ENCODE peak calls at places on chromosomes 5 and 9, in seven cellular contexts. One of them, this sample, is unnamed. For H3K4me1, the result is how much of the 10 kb centered on the place peaks cover.

GRCh38 chr9:135554718-135555117 is 6.8 kb upstream of the PAEP start:
- DNase-seq in left lung: no peak
- DNase-seq in cardiac muscle cell: no peak
- DNase-seq in H1: no peak
- DNase-seq in transverse colon: no peak
- DNase-seq in IMR-90: no peak
- DNase-seq in ovary: no peak
- DNase-seq in this sample: no peak

GRCh38 chr9:121753802-121754654 is 102.6 kb downstream of the DAB2IP start:
- DNase-seq in ovary: no peak
- DNase-seq in IMR-90: no peak
- DNase-seq in cardiac muscle cell: no peak
- DNase-seq in H1: no peak
- DNase-seq in left lung: no peak
- DNase-seq in transverse colon: no peak
- DNase-seq in this sample: no peak

GRCh38 chr5:160486573-160486972 is 64.9 kb downstream of the PTTG1 start:
- DNase-seq in transverse colon: no peak
- DNase-seq in left lung: no peak
- DNase-seq in IMR-90: no peak
- DNase-seq in ovary: no peak
- DNase-seq in cardiac muscle cell: no peak
- DNase-seq in H1: no peak
- DNase-seq in this sample: no peak

GRCh38 chr5:14250778-14251711 is 107.9 kb downstream of the TRIO start:
- DNase-seq in transverse colon: no peak
- DNase-seq in ovary: no peak
- DNase-seq in H1: no peak
- DNase-seq in IMR-90: no peak
- DNase-seq in cardiac muscle cell: no peak
- DNase-seq in left lung: no peak
- DNase-seq in this sample: no peak

GRCh38 chr5:15959560-15960164 is 219.9 kb downstream of the MARCHF11 start:
- DNase-seq in left lung: no peak
- DNase-seq in H1: no peak
- DNase-seq in transverse colon: no peak
- DNase-seq in ovary: no peak
- DNase-seq in IMR-90: no peak
- DNase-seq in cardiac muscle cell: peak
- DNase-seq in this sample: no peak

GRCh38 chr5:72494700-72495124 is 12.5 kb downstream of the ZNF366 start:
- DNase-seq in ovary: no peak
- DNase-seq in transverse colon: no peak
- DNase-seq in IMR-90: no peak
- DNase-seq in left lung: no peak
- DNase-seq in cardiac muscle cell: no peak
- DNase-seq in H1: no peak
- DNase-seq in this sample: no peak

GRCh38 chr5:152688561-152689274 is 283.6 kb upstream of the NMUR2 start:
- DNase-seq in H1: no peak
- DNase-seq in left lung: peak
- DNase-seq in cardiac muscle cell: peak
- DNase-seq in transverse colon: no peak
- DNase-seq in ovary: no peak
- DNase-seq in IMR-90: peak
- DNase-seq in this sample: peak

GRCh38 chr5:169702726-169703481 is 65.8 kb downstream of the DOCK2 start:
- DNase-seq in ovary: no peak
- DNase-seq in transverse colon: no peak
- DNase-seq in H1: no peak
- DNase-seq in left lung: no peak
- DNase-seq in cardiac muscle cell: no peak
- DNase-seq in IMR-90: no peak
- DNase-seq in this sample: no peak

GRCh38 chr9:5436441-5436840 is 1.3 kb downstream of the PLGRKT start:
- DNase-seq in transverse colon: peak
- DNase-seq in IMR-90: no peak
- DNase-seq in left lung: no peak
- DNase-seq in H1: no peak
- DNase-seq in cardiac muscle cell: no peak
- DNase-seq in ovary: no peak
- DNase-seq in this sample: no peak

GRCh38 chr5:77943851-77944250 is 167.7 kb upstream of the TBCA start:
- DNase-seq in IMR-90: no peak
- DNase-seq in transverse colon: no peak
- DNase-seq in H1: no peak
- DNase-seq in ovary: no peak
- DNase-seq in left lung: no peak
- DNase-seq in cardiac muscle cell: no peak
- DNase-seq in this sample: no peak

GRCh38 chr5:88283690-88284089 is 15.0 kb upstream of the TMEM161B start:
- DNase-seq in transverse colon: no peak
- DNase-seq in H1: no peak
- DNase-seq in left lung: no peak
- DNase-seq in ovary: no peak
- DNase-seq in cardiac muscle cell: no peak
- DNase-seq in IMR-90: no peak
- DNase-seq in this sample: no peak

DNA sequence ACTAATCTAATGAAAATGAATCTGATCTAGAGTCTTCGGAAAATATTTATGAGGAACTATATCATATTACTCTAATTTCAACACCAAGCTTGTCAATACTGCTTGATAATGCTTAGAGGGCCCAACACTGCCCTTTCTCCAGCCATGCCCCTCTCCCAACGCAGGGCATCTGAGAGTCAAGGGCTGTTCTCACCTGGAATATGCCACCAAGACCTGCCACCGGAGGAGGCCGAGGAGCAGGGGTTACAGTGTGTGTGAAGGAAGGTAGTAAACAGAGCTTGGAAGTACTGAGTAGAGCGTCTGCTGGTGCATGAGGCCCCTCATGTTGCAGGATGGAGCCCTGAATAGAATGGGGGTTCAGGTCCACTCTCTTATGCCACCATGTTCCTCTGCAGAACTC is 301.3 kb upstream of the MPDZ start:
- DNase-seq in transverse colon: no peak
- DNase-seq in cardiac muscle cell: no peak
- DNase-seq in ovary: no peak
- DNase-seq in left lung: no peak
- DNase-seq in IMR-90: no peak
- DNase-seq in H1: no peak
- DNase-seq in this sample: no peak
- TF ChIP-seq CTCF in transverse colon: no peak
- TF ChIP-seq CTCF in cardiac muscle cell: no peak
- TF ChIP-seq CTCF in ovary: no peak
- TF ChIP-seq CTCF in left lung: no peak
- TF ChIP-seq CTCF in IMR-90: no peak
- TF ChIP-seq CTCF in H1: no peak
- TF ChIP-seq CTCF in this sample: no peak

GRCh38 chr9:38089387-38090165 is 20.5 kb upstream of the SHB start:
- DNase-seq in left lung: no peak
- DNase-seq in ovary: no peak
- DNase-seq in IMR-90: no peak
- DNase-seq in transverse colon: no peak
- DNase-seq in H1: no peak
- DNase-seq in cardiac muscle cell: no peak
- DNase-seq in this sample: no peak

GRCh38 chr9:38094165-38094564 is 25.1 kb upstream of the SHB start:
- DNase-seq in H1: no peak
- DNase-seq in ovary: no peak
- DNase-seq in cardiac muscle cell: no peak
- DNase-seq in left lung: no peak
- DNase-seq in transverse colon: no peak
- DNase-seq in IMR-90: no peak
- DNase-seq in this sample: no peak

GRCh38 chr9:38090170-38090569 is 21.1 kb upstream of the SHB start:
- DNase-seq in ovary: no peak
- DNase-seq in cardiac muscle cell: no peak
- DNase-seq in left lung: no peak
- DNase-seq in IMR-90: no peak
- DNase-seq in H1: no peak
- DNase-seq in transverse colon: no peak
- DNase-seq in this sample: no peak

GRCh38 chr9:38091310-38092199 is 22.5 kb upstream of the SHB start:
- DNase-seq in transverse colon: no peak
- DNase-seq in ovary: no peak
- DNase-seq in cardiac muscle cell: no peak
- DNase-seq in H1: no peak
- DNase-seq in IMR-90: no peak
- DNase-seq in left lung: no peak
- DNase-seq in this sample: no peak

DNA sequence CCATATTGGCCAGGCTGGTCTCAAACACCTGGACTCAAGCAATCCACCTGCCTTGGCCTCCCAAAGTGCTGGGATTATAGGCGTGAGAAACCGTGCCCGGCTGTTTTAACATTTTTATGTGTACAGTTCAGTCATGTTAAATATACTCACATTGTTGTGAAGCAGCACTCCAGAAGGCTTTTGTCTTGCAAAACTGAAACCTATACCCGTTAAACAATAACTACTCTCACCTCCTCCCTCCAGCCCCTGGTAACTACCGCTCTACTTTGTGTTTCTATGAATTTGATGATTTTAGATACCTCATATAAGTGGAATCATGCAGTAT is 23.1 kb upstream of the SHB start:
- DNase-seq in left lung: no peak
- DNase-seq in cardiac muscle cell: no peak
- DNase-seq in IMR-90: no peak
- DNase-seq in transverse colon: no peak
- DNase-seq in ovary: no peak
- DNase-seq in H1: no peak
- DNase-seq in this sample: no peak
- H3K4me1 ChIP-seq in left lung: under half
- H3K4me1 ChIP-seq in cardiac muscle cell: under half
- H3K4me1 ChIP-seq in IMR-90: under half
- H3K4me1 ChIP-seq in transverse colon: under half
- H3K4me1 ChIP-seq in ovary: under half
- H3K4me1 ChIP-seq in H1: under half
- H3K4me1 ChIP-seq in this sample: under half

DNA sequence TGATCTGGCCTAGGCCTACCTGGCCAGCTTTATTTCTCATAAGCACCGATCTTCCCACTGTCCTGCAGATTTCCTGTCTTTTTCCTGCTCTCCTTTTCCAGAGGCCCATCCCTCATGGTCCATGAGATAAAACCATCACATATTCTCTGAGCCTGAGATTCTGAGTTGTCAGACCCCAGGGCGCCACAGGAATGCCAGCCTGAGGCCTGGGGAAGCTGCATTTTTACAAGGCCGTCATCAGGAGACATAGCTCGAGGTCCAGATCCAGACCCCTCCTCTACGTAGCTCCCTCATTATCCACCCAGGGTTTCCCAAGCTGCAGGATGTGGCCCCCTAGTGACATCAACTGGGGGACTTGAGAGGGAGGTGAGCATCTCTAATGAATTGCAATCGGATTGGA is 204.3 kb downstream of the ATPSCKMT start:
- DNase-seq in left lung: no peak
- DNase-seq in ovary: no peak
- DNase-seq in transverse colon: no peak
- DNase-seq in H1: no peak
- DNase-seq in IMR-90: no peak
- DNase-seq in cardiac muscle cell: no peak
- DNase-seq in this sample: no peak
- TF ChIP-seq CTCF in left lung: no peak
- TF ChIP-seq CTCF in ovary: no peak
- TF ChIP-seq CTCF in transverse colon: no peak
- TF ChIP-seq CTCF in H1: no peak
- TF ChIP-seq CTCF in IMR-90: no peak
- TF ChIP-seq CTCF in cardiac muscle cell: no peak
- TF ChIP-seq CTCF in this sample: no peak

DNA sequence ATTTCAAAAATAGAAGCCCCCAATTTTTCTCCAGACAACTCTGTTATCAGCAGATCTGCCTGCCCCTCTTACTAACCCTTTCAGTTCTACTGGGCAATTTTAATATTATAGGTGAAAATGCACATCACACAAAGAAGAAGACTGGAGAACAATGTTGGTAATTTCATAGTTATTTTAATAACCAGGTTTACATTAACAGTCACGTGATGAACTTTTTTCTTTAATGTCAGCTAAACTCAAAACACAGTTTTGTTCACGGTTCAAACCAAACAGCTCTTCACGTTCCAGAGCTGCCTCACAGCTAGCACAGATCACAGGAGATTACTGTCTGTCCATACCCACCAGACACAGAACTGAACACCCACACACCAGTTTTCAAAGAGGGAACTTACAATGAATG is 119.2 kb downstream of the DPYSL3 start:
- DNase-seq in cardiac muscle cell: no peak
- DNase-seq in transverse colon: no peak
- DNase-seq in ovary: no peak
- DNase-seq in H1: no peak
- DNase-seq in IMR-90: no peak
- DNase-seq in left lung: no peak
- DNase-seq in this sample: no peak
- H3K4me1 ChIP-seq in cardiac muscle cell: under half
- H3K4me1 ChIP-seq in transverse colon: under half
- H3K4me1 ChIP-seq in ovary: under half
- H3K4me1 ChIP-seq in H1: under half
- H3K4me1 ChIP-seq in IMR-90: under half
- H3K4me1 ChIP-seq in left lung: under half
- H3K4me1 ChIP-seq in this sample: under half

DNA sequence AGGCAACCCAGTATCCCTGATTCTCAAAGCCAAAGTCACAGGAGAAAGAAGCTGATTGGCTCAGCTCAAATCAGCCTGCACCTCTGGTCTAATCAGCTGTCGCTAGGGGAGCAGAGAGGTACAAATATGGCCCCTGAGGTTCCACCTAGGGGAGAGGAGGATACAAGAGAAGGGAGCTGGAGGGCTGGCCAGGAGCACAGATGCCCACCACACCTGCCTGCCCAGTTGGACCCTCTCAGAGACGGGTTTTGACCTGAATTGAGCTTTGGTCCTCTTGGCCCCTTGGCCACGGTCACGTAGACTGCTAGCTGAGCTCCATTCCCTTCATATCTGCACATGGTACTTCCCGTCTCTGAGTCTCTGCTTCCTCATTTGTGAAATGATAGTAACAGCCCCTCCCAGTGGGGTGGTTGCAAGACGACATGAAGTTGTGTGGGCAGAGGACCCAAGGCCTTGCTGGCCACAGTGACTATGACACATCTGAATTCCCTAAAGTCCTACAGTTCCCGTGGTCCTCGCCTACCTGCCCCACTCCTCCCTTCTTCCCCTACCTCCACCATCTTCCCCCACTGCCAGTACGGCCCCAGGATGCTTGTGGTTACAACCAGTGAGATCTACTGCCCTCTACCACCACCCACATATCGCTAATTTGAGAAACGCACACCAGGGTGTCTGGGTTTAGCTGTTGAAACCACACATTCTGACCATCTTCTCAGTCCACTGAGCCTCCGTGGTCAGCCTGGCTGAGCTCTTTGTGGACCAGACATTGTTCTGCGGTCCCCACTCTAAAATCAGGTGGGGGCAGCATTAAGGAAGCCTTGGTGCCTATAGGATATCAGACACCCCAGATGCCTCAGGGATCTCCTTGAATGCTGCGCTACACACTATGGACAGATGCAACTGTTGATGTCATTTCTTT is 60.3 kb upstream of the NEK6 start:
- DNase-seq in cardiac muscle cell: no peak
- DNase-seq in IMR-90: no peak
- DNase-seq in ovary: no peak
- DNase-seq in transverse colon: peak
- DNase-seq in left lung: peak
- DNase-seq in H1: no peak
- DNase-seq in this sample: no peak
- TF ChIP-seq CTCF in cardiac muscle cell: no peak
- TF ChIP-seq CTCF in IMR-90: no peak
- TF ChIP-seq CTCF in ovary: no peak
- TF ChIP-seq CTCF in transverse colon: no peak
- TF ChIP-seq CTCF in left lung: no peak
- TF ChIP-seq CTCF in H1: no peak
- TF ChIP-seq CTCF in this sample: no peak